ENCODE peak calls at places on chromosomes 1 and 21, in five cellular contexts. One of them, this sample, is unnamed.

GRCh38 chr21:45033791-45034555 is 40.4 kb upstream of the ADARB1 start:
- DNase-seq in activated CD4-positive, alpha-beta T cell treated with anti-CD3 and anti-CD28 coated beads, Interleukin-2, amount 50 U/mL, for 1 hour: no peak
- DNase-seq in AG10803: peak
- DNase-seq in ovary: no peak
- DNase-seq in psoas muscle: peak
- DNase-seq in this sample: peak

GRCh38 chr1:212070720-212071302 is 35.3 kb downstream of the DTL start:
- DNase-seq in activated CD4-positive, alpha-beta T cell treated with anti-CD3 and anti-CD28 coated beads, Interleukin-2, amount 50 U/mL, for 1 hour: no peak
- DNase-seq in AG10803: peak
- DNase-seq in ovary: no peak
- DNase-seq in psoas muscle: no peak
- DNase-seq in this sample: no peak

GRCh38 chr1:16420719-16421118 is 16.5 kb downstream of the SPATA21 start:
- DNase-seq in activated CD4-positive, alpha-beta T cell treated with anti-CD3 and anti-CD28 coated beads, Interleukin-2, amount 50 U/mL, for 1 hour: peak
- DNase-seq in AG10803: no peak
- DNase-seq in ovary: no peak
- DNase-seq in psoas muscle: no peak
- DNase-seq in this sample: peak

GRCh38 chr21:42330380-42331336 is 15.4 kb upstream of the TFF3 start:
- DNase-seq in activated CD4-positive, alpha-beta T cell treated with anti-CD3 and anti-CD28 coated beads, Interleukin-2, amount 50 U/mL, for 1 hour: no peak
- DNase-seq in AG10803: no peak
- DNase-seq in ovary: no peak
- DNase-seq in psoas muscle: no peak
- DNase-seq in this sample: no peak

GRCh38 chr1:182561432-182561831 is 27.6 kb downstream of the RNASEL start:
- DNase-seq in activated CD4-positive, alpha-beta T cell treated with anti-CD3 and anti-CD28 coated beads, Interleukin-2, amount 50 U/mL, for 1 hour: no peak
- DNase-seq in AG10803: no peak
- DNase-seq in ovary: no peak
- DNase-seq in psoas muscle: no peak
- DNase-seq in this sample: no peak

GRCh38 chr1:84847253-84848247 is 45.5 kb downstream of the LPAR3 start:
- DNase-seq in activated CD4-positive, alpha-beta T cell treated with anti-CD3 and anti-CD28 coated beads, Interleukin-2, amount 50 U/mL, for 1 hour: peak
- DNase-seq in AG10803: peak
- DNase-seq in ovary: peak
- DNase-seq in psoas muscle: peak
- DNase-seq in this sample: peak

GRCh38 chr1:153734380-153735089 is 6.7 kb downstream of the INTS3 start:
- DNase-seq in activated CD4-positive, alpha-beta T cell treated with anti-CD3 and anti-CD28 coated beads, Interleukin-2, amount 50 U/mL, for 1 hour: no peak
- DNase-seq in AG10803: no peak
- DNase-seq in ovary: no peak
- DNase-seq in psoas muscle: no peak
- DNase-seq in this sample: no peak

GRCh38 chr1:1680912-1681273 is 11.7 kb downstream of the SLC35E2B start:
- DNase-seq in activated CD4-positive, alpha-beta T cell treated with anti-CD3 and anti-CD28 coated beads, Interleukin-2, amount 50 U/mL, for 1 hour: no peak
- DNase-seq in AG10803: no peak
- DNase-seq in ovary: peak
- DNase-seq in psoas muscle: no peak
- DNase-seq in this sample: no peak

GRCh38 chr1:161382214-161383019 is 14.7 kb upstream of the CFAP126 start:
- DNase-seq in activated CD4-positive, alpha-beta T cell treated with anti-CD3 and anti-CD28 coated beads, Interleukin-2, amount 50 U/mL, for 1 hour: no peak
- DNase-seq in AG10803: peak
- DNase-seq in ovary: no peak
- DNase-seq in psoas muscle: no peak
- DNase-seq in this sample: peak

GRCh38 chr1:102241431-102242338 is 245.0 kb upstream of the OLFM3 start:
- DNase-seq in activated CD4-positive, alpha-beta T cell treated with anti-CD3 and anti-CD28 coated beads, Interleukin-2, amount 50 U/mL, for 1 hour: no peak
- DNase-seq in AG10803: no peak
- DNase-seq in ovary: no peak
- DNase-seq in psoas muscle: no peak
- DNase-seq in this sample: no peak

GRCh38 chr1:181100015-181100905 is 11.8 kb downstream of the IER5 start:
- DNase-seq in activated CD4-positive, alpha-beta T cell treated with anti-CD3 and anti-CD28 coated beads, Interleukin-2, amount 50 U/mL, for 1 hour: no peak
- DNase-seq in AG10803: no peak
- DNase-seq in ovary: no peak
- DNase-seq in psoas muscle: no peak
- DNase-seq in this sample: peak

GRCh38 chr1:40627987-40628902 is 37.2 kb downstream of the RIMS3 start:
- DNase-seq in activated CD4-positive, alpha-beta T cell treated with anti-CD3 and anti-CD28 coated beads, Interleukin-2, amount 50 U/mL, for 1 hour: no peak
- DNase-seq in AG10803: no peak
- DNase-seq in ovary: no peak
- DNase-seq in psoas muscle: no peak
- DNase-seq in this sample: peak